ENCODE peak calls at places on chromosomes 11 and 22, in five cellular contexts. One of them, this sample, is unnamed.

GRCh38 chr11:73386026-73386425 is 9.8 kb downstream of the RELT start:
- DNase-seq in A549: no peak
- DNase-seq in GM12878: peak
- DNase-seq in K562: peak
- DNase-seq in SK-N-SH: no peak
- DNase-seq in this sample: no peak

GRCh38 chr11:11265994-11266606 is 87.0 kb downstream of the CSNK2A3 start:
- DNase-seq in GM12878: no peak
- DNase-seq in K562: peak
- DNase-seq in A549: peak
- DNase-seq in SK-N-SH: peak
- DNase-seq in this sample: peak

GRCh38 chr11:35193767-35194166 is 54.8 kb downstream of the CD44 start:
- DNase-seq in A549: no peak
- DNase-seq in K562: no peak
- DNase-seq in SK-N-SH: no peak
- DNase-seq in GM12878: no peak
- DNase-seq in this sample: no peak

GRCh38 chr22:28600546-28601143 is 79.0 kb downstream of the TTC28 start:
- DNase-seq in K562: peak
- DNase-seq in GM12878: no peak
- DNase-seq in A549: peak
- DNase-seq in SK-N-SH: peak
- DNase-seq in this sample: peak

GRCh38 chr11:10155793-10156490 is 138.1 kb downstream of the SBF2 start:
- DNase-seq in K562: no peak
- DNase-seq in GM12878: no peak
- DNase-seq in SK-N-SH: no peak
- DNase-seq in A549: no peak
- DNase-seq in this sample: no peak

GRCh38 chr11:96324912-96325311 is 18.1 kb downstream of the MAML2 start:
- DNase-seq in A549: no peak
- DNase-seq in K562: no peak
- DNase-seq in SK-N-SH: no peak
- DNase-seq in GM12878: no peak
- DNase-seq in this sample: peak

GRCh38 chr11:69183613-69184012 is 27.9 kb downstream of the SMIM38 start:
- DNase-seq in K562: no peak
- DNase-seq in GM12878: peak
- DNase-seq in SK-N-SH: no peak
- DNase-seq in A549: no peak
- DNase-seq in this sample: no peak

GRCh38 chr22:40414838-40415505 is 44.6 kb downstream of the SGSM3 start:
- DNase-seq in A549: no peak
- DNase-seq in SK-N-SH: peak
- DNase-seq in GM12878: no peak
- DNase-seq in K562: no peak
- DNase-seq in this sample: no peak

GRCh38 chr11:75107187-75107586 is 10.5 kb upstream of the OR2AT4 start:
- DNase-seq in K562: no peak
- DNase-seq in SK-N-SH: no peak
- DNase-seq in GM12878: no peak
- DNase-seq in A549: no peak
- DNase-seq in this sample: peak

GRCh38 chr11:13681470-13681869 is 13.0 kb downstream of the FAR1 start:
- DNase-seq in K562: no peak
- DNase-seq in GM12878: no peak
- DNase-seq in A549: no peak
- DNase-seq in SK-N-SH: no peak
- DNase-seq in this sample: no peak

GRCh38 chr11:43998308-43998707 is 49.5 kb upstream of the ACCSL start:
- DNase-seq in A549: no peak
- DNase-seq in SK-N-SH: no peak
- DNase-seq in GM12878: no peak
- DNase-seq in K562: no peak
- DNase-seq in this sample: no peak

GRCh38 chr11:35259529-35259928 is 120.6 kb downstream of the CD44 start:
- DNase-seq in K562: no peak
- DNase-seq in SK-N-SH: no peak
- DNase-seq in GM12878: no peak
- DNase-seq in A549: no peak
- DNase-seq in this sample: no peak

GRCh38 chr11:94766656-94767291 is 1.4 kb upstream of the AMOTL1 start:
- DNase-seq in K562: no peak
- DNase-seq in A549: no peak
- DNase-seq in SK-N-SH: no peak
- DNase-seq in GM12878: no peak
- DNase-seq in this sample: no peak

GRCh38 chr22:36088292-36088691 is 59.7 kb upstream of the RBFOX2 start:
- DNase-seq in A549: no peak
- DNase-seq in GM12878: no peak
- DNase-seq in K562: no peak
- DNase-seq in SK-N-SH: no peak
- DNase-seq in this sample: no peak

GRCh38 chr11:2750601-2751522 is 51.1 kb upstream of the KCNQ1OT1 start:
- DNase-seq in SK-N-SH: peak
- DNase-seq in A549: no peak
- DNase-seq in GM12878: no peak
- DNase-seq in K562: no peak
- DNase-seq in this sample: no peak

GRCh38 chr11:70951139-70951804 is 301.1 kb downstream of the SHANK2 start:
- DNase-seq in SK-N-SH: no peak
- DNase-seq in A549: no peak
- DNase-seq in K562: peak
- DNase-seq in GM12878: no peak
- DNase-seq in this sample: no peak

GRCh38 chr22:34283844-34284243 is 363.6 kb upstream of the LARGE1 start:
- DNase-seq in SK-N-SH: no peak
- DNase-seq in K562: no peak
- DNase-seq in GM12878: no peak
- DNase-seq in A549: no peak
- DNase-seq in this sample: no peak

GRCh38 chr22:43566561-43567332 is 154.9 kb downstream of the MPPED1 start:
- DNase-seq in GM12878: no peak
- DNase-seq in K562: no peak
- DNase-seq in SK-N-SH: no peak
- DNase-seq in A549: no peak
- DNase-seq in this sample: no peak

GRCh38 chr11:45805305-45806071 is 539 bp downstream of the SLC35C1 start:
- DNase-seq in A549: peak
- DNase-seq in SK-N-SH: no peak
- DNase-seq in GM12878: no peak
- DNase-seq in K562: peak
- DNase-seq in this sample: peak

GRCh38 chr11:46345131-46345597 is 2.1 kb upstream of the DGKZ start:
- DNase-seq in SK-N-SH: no peak
- DNase-seq in GM12878: no peak
- DNase-seq in K562: no peak
- DNase-seq in A549: no peak
- DNase-seq in this sample: no peak

GRCh38 chr11:104856607-104857006 is 41.7 kb downstream of the CASP12 start:
- DNase-seq in A549: no peak
- DNase-seq in GM12878: no peak
- DNase-seq in K562: no peak
- DNase-seq in SK-N-SH: no peak
- DNase-seq in this sample: no peak

GRCh38 chr11:104853276-104853675 is 45.0 kb downstream of the CASP12 start:
- DNase-seq in GM12878: no peak
- DNase-seq in SK-N-SH: peak
- DNase-seq in K562: no peak
- DNase-seq in A549: no peak
- DNase-seq in this sample: no peak

GRCh38 chr11:104858882-104859735 is 39.2 kb downstream of the CASP12 start:
- DNase-seq in A549: no peak
- DNase-seq in GM12878: no peak
- DNase-seq in SK-N-SH: no peak
- DNase-seq in K562: no peak
- DNase-seq in this sample: no peak
- TF ChIP-seq RFX5 in A549: no peak
- TF ChIP-seq RFX5 in GM12878: no peak
- TF ChIP-seq RFX5 in SK-N-SH: no peak
- TF ChIP-seq RFX5 in K562: no peak
- TF ChIP-seq RFX5 in this sample: no peak

GRCh38 chr11:128711136-128711535 is 17.3 kb downstream of the FLI1 start:
- DNase-seq in K562: no peak
- DNase-seq in A549: no peak
- DNase-seq in GM12878: no peak
- DNase-seq in SK-N-SH: no peak
- DNase-seq in this sample: peak
- TF ChIP-seq RCOR1 in K562: no peak
- TF ChIP-seq RCOR1 in A549: no peak
- TF ChIP-seq RCOR1 in GM12878: no peak
- TF ChIP-seq RCOR1 in SK-N-SH: no peak
- TF ChIP-seq RCOR1 in this sample: no peak

GRCh38 chr11:17684550-17684949 is 34.8 kb upstream of the MYOD1 start:
- DNase-seq in K562: no peak
- DNase-seq in A549: no peak
- DNase-seq in SK-N-SH: no peak
- DNase-seq in GM12878: no peak
- DNase-seq in this sample: no peak

GRCh38 chr11:17682848-17683247 is 36.5 kb upstream of the MYOD1 start:
- DNase-seq in A549: no peak
- DNase-seq in SK-N-SH: no peak
- DNase-seq in K562: no peak
- DNase-seq in GM12878: no peak
- DNase-seq in this sample: no peak

GRCh38 chr11:17686185-17686980 is 33.0 kb upstream of the MYOD1 start:
- DNase-seq in GM12878: no peak
- DNase-seq in SK-N-SH: peak
- DNase-seq in A549: no peak
- DNase-seq in K562: no peak
- DNase-seq in this sample: no peak

GRCh38 chr11:17687946-17688670 is 31.3 kb upstream of the MYOD1 start:
- DNase-seq in GM12878: no peak
- DNase-seq in K562: no peak
- DNase-seq in SK-N-SH: no peak
- DNase-seq in A549: no peak
- DNase-seq in this sample: no peak

DNA sequence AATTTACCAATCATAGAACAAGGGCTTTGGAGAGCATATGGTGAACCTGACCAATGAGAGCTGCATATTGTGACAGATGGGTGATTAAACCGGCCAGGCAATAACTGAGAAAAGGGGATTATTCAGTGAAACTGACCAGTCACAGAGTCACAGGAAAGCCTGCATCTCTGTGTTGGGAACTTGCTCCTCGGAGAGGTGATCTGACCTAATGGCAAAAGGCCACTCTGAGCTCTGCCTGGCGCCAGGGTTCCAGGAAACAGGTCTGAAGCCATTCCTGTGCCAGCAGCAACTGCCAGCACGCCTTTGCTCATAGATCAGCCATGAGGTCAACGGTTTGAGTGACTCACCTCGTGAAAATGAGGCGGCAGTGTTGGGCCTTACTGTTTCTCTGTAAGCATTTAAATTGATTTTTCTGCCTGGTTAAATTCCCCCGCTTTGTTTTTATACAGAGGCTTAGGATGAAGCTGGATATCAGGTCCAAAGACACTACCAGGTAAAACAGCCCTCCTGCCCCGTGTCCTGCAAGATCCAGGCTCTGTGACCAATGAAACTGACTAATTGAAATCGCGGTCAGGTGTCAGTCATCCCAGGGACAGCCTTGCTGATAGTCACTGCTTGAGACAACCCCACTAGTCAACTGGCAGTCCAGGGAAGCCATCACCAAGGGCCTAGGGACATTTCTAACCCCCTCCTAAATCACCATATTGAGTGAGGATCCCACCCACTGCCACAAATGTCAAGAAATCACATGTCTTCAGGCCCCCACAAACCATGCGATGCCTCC is 35.8 kb upstream of the MYOD1 start:
- DNase-seq in A549: no peak
- DNase-seq in K562: no peak
- DNase-seq in GM12878: no peak
- DNase-seq in SK-N-SH: no peak
- DNase-seq in this sample: peak
- TF ChIP-seq RFX5 in A549: no peak
- TF ChIP-seq RFX5 in K562: no peak
- TF ChIP-seq RFX5 in GM12878: no peak
- TF ChIP-seq RFX5 in SK-N-SH: no peak
- TF ChIP-seq RFX5 in this sample: no peak

DNA sequence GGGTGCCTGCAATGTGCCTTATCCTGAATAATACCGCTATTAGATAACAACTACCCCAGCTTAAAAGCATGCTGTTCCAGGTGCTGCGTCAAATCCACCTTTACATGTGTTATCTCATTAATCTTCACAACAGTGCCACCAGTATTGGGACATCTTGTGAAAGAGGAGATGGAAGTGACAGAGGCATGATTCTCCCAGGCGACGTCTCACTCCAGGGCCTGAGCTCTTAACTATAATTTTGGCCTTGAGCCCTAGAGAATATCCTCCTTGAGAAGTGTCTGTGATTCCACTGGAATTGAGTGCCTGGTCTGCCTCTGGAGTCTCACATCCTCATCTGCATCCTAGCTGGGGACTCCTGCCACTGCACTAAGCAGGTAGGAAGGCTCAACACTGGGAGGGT is 43.8 kb downstream of the RPL27A start:
- DNase-seq in GM12878: no peak
- DNase-seq in K562: no peak
- DNase-seq in SK-N-SH: no peak
- DNase-seq in A549: no peak
- DNase-seq in this sample: no peak
- TF ChIP-seq RCOR1 in GM12878: no peak
- TF ChIP-seq RCOR1 in K562: no peak
- TF ChIP-seq RCOR1 in SK-N-SH: no peak
- TF ChIP-seq RCOR1 in A549: no peak
- TF ChIP-seq RCOR1 in this sample: no peak

GRCh38 chr11:88555018-88555828 is 217.7 kb upstream of the CTSC start:
- DNase-seq in SK-N-SH: no peak
- DNase-seq in A549: peak
- DNase-seq in GM12878: no peak
- DNase-seq in K562: no peak
- DNase-seq in this sample: peak
- TF ChIP-seq RFX5 in SK-N-SH: no peak
- TF ChIP-seq RFX5 in A549: no peak
- TF ChIP-seq RFX5 in GM12878: no peak
- TF ChIP-seq RFX5 in K562: no peak
- TF ChIP-seq RFX5 in this sample: no peak

This sample was measured in IMR-90.